ENCODE peak calls at places on chromosomes 16 and 17, in four cellular contexts. H is AG09309, R is ascending aorta, Z is NCI-H187. C is an unnamed sample.

GRCh38 chr17:33686171-33686570 is 393.1 kb upstream of the ASIC2 start:
- DNase-seq in H (no peak), R (no peak), Z (no peak), C (no peak)

GRCh38 chr17:72447251-72447640 is 326.4 kb downstream of the SOX9 start:
- DNase-seq in Z (no peak), R (no peak), H (no peak), C (no peak)

GRCh38 chr16:24035127-24035842 is 199.5 kb downstream of the PRKCB start:
- DNase-seq in H (no peak), Z (no peak), R (no peak), C (no peak)

GRCh38 chr17:8875957-8876356 is 8.5 kb upstream of the PIK3R6 start:
- DNase-seq in Z (no peak), H (no peak), R (no peak), C (no peak)

GRCh38 chr17:16281351-16281750 is 64.3 kb downstream of the PIGL start:
- DNase-seq in R (no peak), Z (no peak), H (no peak), C (peak; percentile 59)

GRCh38 chr17:78272181-78272913 is 40.9 kb downstream of the TMEM235 start:
- DNase-seq in R (no peak), Z (no peak), H (no peak), C (no peak)

GRCh38 chr17:45149669-45150603 is 1.7 kb downstream of the HEXIM1 start:
- DNase-seq in H (no peak), R (peak; percentile 85), Z (no peak), C (no peak)

GRCh38 chr17:45256114-45256966 is 5.6 kb downstream of the SPATA32 start:
- DNase-seq in Z (no peak), R (no peak), H (no peak), C (no peak)

GRCh38 chr17:7176870-7177209 is 2.3 kb downstream of the ASGR1 start:
- DNase-seq in Z (no peak), H (no peak), R (no peak), C (no peak)

GRCh38 chr16:88473666-88474534 is 20.8 kb downstream of the ZFPM1 start:
- DNase-seq in R (peak; percentile 81), Z (no peak), H (no peak), C (no peak)

GRCh38 chr17:50420419-50421112 is 5.5 kb upstream of the ACSF2 start:
- DNase-seq in R (no peak), Z (no peak), H (peak; percentile 17), C (peak; percentile 71)

GRCh38 chr17:34665150-34665802 is 85.9 kb downstream of the TMEM132E start:
- DNase-seq in Z (no peak), R (no peak), H (no peak), C (no peak)

GRCh38 chr16:4465977-4466779 is 8.2 kb downstream of the NMRAL1 start:
- DNase-seq in H (no peak), R (no peak), Z (no peak), C (no peak)

GRCh38 chr17:81476635-81477034 is 36.0 kb downstream of the ACTG1 start:
- DNase-seq in Z (no peak), H (no peak), R (no peak), C (no peak)

GRCh38 chr16:30104492-30104891 is 8.5 kb upstream of the YPEL3 start:
- DNase-seq in R (no peak), H (no peak), Z (no peak), C (no peak)

GRCh38 chr16:12547608-12547922 is 256.1 kb downstream of the CPPED1 start:
- DNase-seq in R (no peak), Z (no peak), H (no peak), C (no peak)

GRCh38 chr16:58366247-58367031 is 25.8 kb upstream of the GINS3 start:
- DNase-seq in R (no peak), Z (no peak), H (no peak), C (no peak)

GRCh38 chr17:78992542-78993212 is 13.0 kb upstream of the LGALS3BP start:
- DNase-seq in H (no peak), Z (no peak), R (no peak), C (no peak)

GRCh38 chr16:86747761-86748160 is 169.4 kb downstream of the FOXL1 start:
- DNase-seq in H (no peak), R (no peak), Z (no peak), C (no peak)

GRCh38 chr16:68790130-68790761 is 53.1 kb upstream of the TANGO6 start:
- DNase-seq in R (no peak), H (peak; percentile 76), Z (no peak), C (peak; percentile 63)

GRCh38 chr17:37300683-37301082 is 75.1 kb upstream of the C17orf78 start:
- DNase-seq in R (no peak), H (no peak), Z (no peak), C (no peak)

GRCh38 chr16:74832228-74832627 is 57.6 kb upstream of the FA2H start:
- DNase-seq in R (no peak), H (no peak), Z (no peak), C (no peak)

GRCh38 chr16:11674001-11674817 is 6.0 kb downstream of the SNN start:
- DNase-seq in Z (no peak), R (no peak), H (no peak), C (no peak)

GRCh38 chr17:34725008-34725407 is 145.6 kb downstream of the TMEM132E start:
- DNase-seq in Z (peak; percentile 67), H (no peak), R (no peak), C (no peak)

GRCh38 chr16:85935957-85936760 is 37.2 kb downstream of the IRF8 start:
- DNase-seq in Z (no peak), H (no peak), R (no peak), C (no peak)

GRCh38 chr17:60563743-60564142 is 36.2 kb upstream of the PPM1D start:
- DNase-seq in R (no peak), Z (no peak), H (no peak), C (no peak)